ENCODE peak calls at places on chromosome 6, in nine cellular contexts. X is thoracic aorta; Y is hypothalamus; C is stimulated activated CD4-positive, alpha-beta T cell treated with anti-CD3 and anti-CD28 coated beads, Interleukin-15, amount 100 ng/mL, for 1 hour; V is stimulated activated CD8-positive, alpha-beta memory T cell treated with anti-CD3 and anti-CD28 coated beads, Interleukin-7, amount 100 ng/mL, for 24 hours; L is left colon; Q is HS-5; F is D721Med; A is GM19239. U is an unnamed sample.

GRCh38 chr6:127300411-127300810 is 33.7 kb downstream of the RNF146 start:
- DNase-seq in X (no peak), Y (no peak), C (no peak), V (no peak), L (no peak), Q (peak), F (no peak), A (no peak), U (no peak)

GRCh38 chr6:30019819-30020218 is 41.2 kb upstream of the POLR1H start:
- DNase-seq in X (no peak), Y (no peak), C (no peak), V (no peak), L (no peak), Q (no peak), F (no peak), A (no peak), U (no peak)

GRCh38 chr6:151413372-151414145 is 22.2 kb upstream of the ZBTB2 start:
- DNase-seq in X (no peak), Y (no peak), C (no peak), V (no peak), L (no peak), Q (no peak), F (no peak), A (no peak), U (no peak)

GRCh38 chr6:130811932-130812331 is 15.3 kb upstream of the SMLR1 start:
- DNase-seq in X (no peak), Y (no peak), C (no peak), V (no peak), L (no peak), Q (no peak), F (no peak), A (no peak), U (no peak)

GRCh38 chr6:74731204-74731603 is 474.6 kb downstream of the COL12A1 start:
- DNase-seq in X (no peak), Y (no peak), C (no peak), V (no peak), L (no peak), Q (no peak), F (no peak), A (no peak), U (no peak)

GRCh38 chr6:20092071-20092566 is 120.2 kb downstream of the MBOAT1 start:
- DNase-seq in X (no peak), Y (no peak), C (no peak), V (no peak), L (no peak), Q (peak), F (no peak), A (no peak), U (no peak)

GRCh38 chr6:167985911-167986595 is 11.4 kb upstream of the KIF25 start:
- DNase-seq in X (no peak), Y (no peak), C (no peak), V (no peak), L (no peak), Q (no peak), F (no peak), A (no peak), U (no peak)

GRCh38 chr6:70059047-70059719 is 192.8 kb downstream of the COL19A1 start:
- DNase-seq in X (no peak), Y (no peak), C (no peak), V (no peak), L (no peak), Q (no peak), F (no peak), A (no peak), U (no peak)

GRCh38 chr6:28866342-28867077 is 57.3 kb downstream of the TRIM27 start:
- DNase-seq in X (no peak), Y (peak), C (peak), V (peak), L (peak), Q (peak), F (no peak), A (no peak), U (no peak)

GRCh38 chr6:41201784-41202181 is 834 bp upstream of the TREML2 start:
- DNase-seq in X (no peak), Y (no peak), C (no peak), V (no peak), L (no peak), Q (no peak), F (no peak), A (no peak), U (no peak)

GRCh38 chr6:25882066-25882496 is 8.0 kb upstream of the SLC17A3 start:
- DNase-seq in X (no peak), Y (no peak), C (no peak), V (no peak), L (no peak), Q (no peak), F (no peak), A (no peak), U (no peak)

GRCh38 chr6:96659084-96659845 is 96.3 kb downstream of the FHL5 start:
- DNase-seq in X (no peak), Y (no peak), C (no peak), V (no peak), L (no peak), Q (no peak), F (no peak), A (no peak), U (no peak)

GRCh38 chr6:37314803-37315515 is 38.8 kb upstream of the RNF8 start:
- DNase-seq in X (no peak), Y (no peak), C (no peak), V (no peak), L (peak), Q (no peak), F (no peak), A (peak), U (no peak)

GRCh38 chr6:16295471-16295870 is 57.1 kb downstream of the GMPR start:
- DNase-seq in X (no peak), Y (no peak), C (no peak), V (no peak), L (no peak), Q (no peak), F (no peak), A (no peak), U (no peak)

GRCh38 chr6:1247058-1247457 is 64.8 kb upstream of the FOXQ1 start:
- DNase-seq in X (no peak), Y (no peak), C (no peak), V (no peak), L (no peak), Q (no peak), F (no peak), A (no peak), U (no peak)

GRCh38 chr6:81759782-81760181 is 7.3 kb upstream of the TENT5A start:
- DNase-seq in X (no peak), Y (no peak), C (no peak), V (no peak), L (no peak), Q (no peak), F (no peak), A (no peak), U (peak)

GRCh38 chr6:34806738-34807453 is 15.0 kb downstream of the BLTP3A start:
- DNase-seq in X (no peak), Y (no peak), C (no peak), V (no peak), L (no peak), Q (no peak), F (no peak), A (no peak), U (no peak)

GRCh38 chr6:140572867-140573266 is 1198.4 kb upstream of the CITED2 start:
- DNase-seq in X (no peak), Y (no peak), C (no peak), V (no peak), L (no peak), Q (no peak), F (no peak), A (no peak), U (no peak)

GRCh38 chr6:47241742-47242482 is 67.8 kb downstream of the TNFRSF21 start:
- DNase-seq in X (no peak), Y (no peak), C (no peak), V (no peak), L (no peak), Q (no peak), F (no peak), A (no peak), U (no peak)

GRCh38 chr6:169450097-169450496 is 196.5 kb upstream of the THBS2 start:
- DNase-seq in X (no peak), Y (no peak), C (no peak), V (no peak), L (no peak), Q (no peak), F (no peak), A (no peak), U (no peak)

GRCh38 chr6:170131351-170131750 is 159.5 kb downstream of the DLL1 start:
- DNase-seq in X (no peak), Y (no peak), C (no peak), V (no peak), L (no peak), Q (no peak), F (no peak), A (no peak), U (no peak)

U was measured in epithelial cell of prostate.